ENCODE peak calls at places on chromosomes 1 and 21, in ten cellular contexts. One of them, this sample, is unnamed.

GRCh38 chr1:230056098-230056497 is 10.9 kb upstream of the GALNT2 start:
- DNase-seq in tibial nerve: no peak
- DNase-seq in brain microvascular endothelial cell: no peak
- DNase-seq in bronchial epithelial cell: no peak
- DNase-seq in transverse colon: no peak
- DNase-seq in breast epithelium: no peak
- DNase-seq in fibroblast of villous mesenchyme: no peak
- DNase-seq in cardiac fibroblast: no peak
- DNase-seq in HCT116: no peak
- DNase-seq in AG04450: no peak
- DNase-seq in this sample: no peak

GRCh38 chr1:184877992-184878391 is 96.3 kb downstream of the NIBAN1 start:
- DNase-seq in HCT116: no peak
- DNase-seq in bronchial epithelial cell: no peak
- DNase-seq in brain microvascular endothelial cell: no peak
- DNase-seq in AG04450: no peak
- DNase-seq in cardiac fibroblast: no peak
- DNase-seq in transverse colon: no peak
- DNase-seq in fibroblast of villous mesenchyme: no peak
- DNase-seq in tibial nerve: no peak
- DNase-seq in breast epithelium: no peak
- DNase-seq in this sample: no peak

GRCh38 chr1:187465441-187465840 is 636.7 kb downstream of the PLA2G4A start:
- DNase-seq in AG04450: no peak
- DNase-seq in transverse colon: peak; percentile 14
- DNase-seq in brain microvascular endothelial cell: no peak
- DNase-seq in fibroblast of villous mesenchyme: no peak
- DNase-seq in HCT116: no peak
- DNase-seq in breast epithelium: no peak
- DNase-seq in tibial nerve: no peak
- DNase-seq in bronchial epithelial cell: peak; percentile 1
- DNase-seq in cardiac fibroblast: no peak
- DNase-seq in this sample: no peak

GRCh38 chr1:41319803-41320711 is 41.2 kb upstream of the FOXO6 start:
- DNase-seq in bronchial epithelial cell: no peak
- DNase-seq in AG04450: no peak
- DNase-seq in brain microvascular endothelial cell: no peak
- DNase-seq in tibial nerve: no peak
- DNase-seq in transverse colon: no peak
- DNase-seq in cardiac fibroblast: no peak
- DNase-seq in HCT116: no peak
- DNase-seq in fibroblast of villous mesenchyme: no peak
- DNase-seq in breast epithelium: no peak
- DNase-seq in this sample: no peak

GRCh38 chr1:54053745-54054437 is 483 bp downstream of the TCEANC2 start:
- DNase-seq in cardiac fibroblast: peak; percentile 45
- DNase-seq in HCT116: no peak
- DNase-seq in transverse colon: no peak
- DNase-seq in tibial nerve: no peak
- DNase-seq in breast epithelium: no peak
- DNase-seq in bronchial epithelial cell: peak; percentile 20
- DNase-seq in fibroblast of villous mesenchyme: peak; percentile 43
- DNase-seq in AG04450: no peak
- DNase-seq in brain microvascular endothelial cell: no peak
- DNase-seq in this sample: no peak

GRCh38 chr1:15259608-15260007 is 12.6 kb downstream of the FHAD1 start:
- DNase-seq in cardiac fibroblast: no peak
- DNase-seq in breast epithelium: no peak
- DNase-seq in tibial nerve: no peak
- DNase-seq in brain microvascular endothelial cell: no peak
- DNase-seq in fibroblast of villous mesenchyme: no peak
- DNase-seq in HCT116: no peak
- DNase-seq in AG04450: no peak
- DNase-seq in transverse colon: no peak
- DNase-seq in bronchial epithelial cell: no peak
- DNase-seq in this sample: no peak

GRCh38 chr1:170765712-170766330 is 101.9 kb downstream of the PRRX1 start:
- DNase-seq in cardiac fibroblast: peak; percentile 72
- DNase-seq in AG04450: peak; percentile 8
- DNase-seq in tibial nerve: peak; percentile 11
- DNase-seq in fibroblast of villous mesenchyme: peak; percentile 64
- DNase-seq in bronchial epithelial cell: peak; percentile 34
- DNase-seq in transverse colon: no peak
- DNase-seq in breast epithelium: no peak
- DNase-seq in HCT116: peak; percentile 21
- DNase-seq in brain microvascular endothelial cell: peak; percentile 24
- DNase-seq in this sample: peak; percentile 17

GRCh38 chr1:28156821-28157220 is 19.7 kb downstream of the PTAFR start:
- DNase-seq in AG04450: no peak
- DNase-seq in cardiac fibroblast: peak; percentile 13
- DNase-seq in HCT116: no peak
- DNase-seq in fibroblast of villous mesenchyme: peak; percentile 40
- DNase-seq in tibial nerve: peak; percentile 32
- DNase-seq in brain microvascular endothelial cell: no peak
- DNase-seq in bronchial epithelial cell: no peak
- DNase-seq in breast epithelium: no peak
- DNase-seq in transverse colon: no peak
- DNase-seq in this sample: no peak

GRCh38 chr1:37797750-37798345 is 4.2 kb downstream of the MANEAL start:
- DNase-seq in tibial nerve: no peak
- DNase-seq in brain microvascular endothelial cell: peak; percentile 57
- DNase-seq in AG04450: peak; percentile 52
- DNase-seq in breast epithelium: no peak
- DNase-seq in transverse colon: no peak
- DNase-seq in bronchial epithelial cell: no peak
- DNase-seq in HCT116: no peak
- DNase-seq in cardiac fibroblast: peak; percentile 19
- DNase-seq in fibroblast of villous mesenchyme: peak; percentile 26
- DNase-seq in this sample: peak; percentile 46

GRCh38 chr1:28577738-28578536 is 14.1 kb upstream of the RAB42 start:
- DNase-seq in brain microvascular endothelial cell: no peak
- DNase-seq in fibroblast of villous mesenchyme: no peak
- DNase-seq in transverse colon: no peak
- DNase-seq in HCT116: no peak
- DNase-seq in tibial nerve: no peak
- DNase-seq in bronchial epithelial cell: no peak
- DNase-seq in breast epithelium: no peak
- DNase-seq in AG04450: no peak
- DNase-seq in cardiac fibroblast: no peak
- DNase-seq in this sample: no peak

GRCh38 chr1:172167801-172168596 is 252.5 kb upstream of the C1orf105 start:
- DNase-seq in transverse colon: no peak
- DNase-seq in fibroblast of villous mesenchyme: peak; percentile 56
- DNase-seq in brain microvascular endothelial cell: peak; percentile 42
- DNase-seq in tibial nerve: no peak
- DNase-seq in AG04450: no peak
- DNase-seq in breast epithelium: no peak
- DNase-seq in cardiac fibroblast: peak; percentile 94
- DNase-seq in HCT116: no peak
- DNase-seq in bronchial epithelial cell: peak; percentile 17
- DNase-seq in this sample: no peak

GRCh38 chr1:196148367-196148970 is 459.8 kb downstream of the KCNT2 start:
- DNase-seq in transverse colon: no peak
- DNase-seq in bronchial epithelial cell: peak; percentile 56
- DNase-seq in tibial nerve: no peak
- DNase-seq in fibroblast of villous mesenchyme: peak; percentile 28
- DNase-seq in HCT116: peak; percentile 22
- DNase-seq in breast epithelium: no peak
- DNase-seq in brain microvascular endothelial cell: no peak
- DNase-seq in AG04450: peak; percentile 15
- DNase-seq in cardiac fibroblast: peak; percentile 70
- DNase-seq in this sample: no peak

GRCh38 chr1:12087797-12088314 is 24.8 kb downstream of the TNFRSF8 start:
- DNase-seq in cardiac fibroblast: no peak
- DNase-seq in breast epithelium: no peak
- DNase-seq in fibroblast of villous mesenchyme: no peak
- DNase-seq in tibial nerve: no peak
- DNase-seq in AG04450: no peak
- DNase-seq in transverse colon: no peak
- DNase-seq in bronchial epithelial cell: no peak
- DNase-seq in HCT116: no peak
- DNase-seq in brain microvascular endothelial cell: no peak
- DNase-seq in this sample: no peak

GRCh38 chr1:21022279-21023040 is 154.2 kb downstream of the EIF4G3 start:
- DNase-seq in breast epithelium: no peak
- DNase-seq in transverse colon: peak; percentile 63
- DNase-seq in brain microvascular endothelial cell: peak; percentile 97
- DNase-seq in cardiac fibroblast: peak; percentile 97
- DNase-seq in bronchial epithelial cell: peak; percentile 99
- DNase-seq in fibroblast of villous mesenchyme: peak; percentile 99
- DNase-seq in HCT116: peak; percentile 95
- DNase-seq in tibial nerve: peak; percentile 54
- DNase-seq in AG04450: peak; percentile 94
- DNase-seq in this sample: peak; percentile 97

GRCh38 chr1:23590058-23590783 is 30.9 kb upstream of the ID3 start:
- DNase-seq in tibial nerve: no peak
- DNase-seq in breast epithelium: no peak
- DNase-seq in AG04450: no peak
- DNase-seq in cardiac fibroblast: no peak
- DNase-seq in fibroblast of villous mesenchyme: peak; percentile 70
- DNase-seq in brain microvascular endothelial cell: no peak
- DNase-seq in HCT116: no peak
- DNase-seq in transverse colon: no peak
- DNase-seq in bronchial epithelial cell: no peak
- DNase-seq in this sample: no peak

GRCh38 chr1:209557216-209557615 is 26.3 kb upstream of the CAMK1G start:
- DNase-seq in AG04450: no peak
- DNase-seq in bronchial epithelial cell: no peak
- DNase-seq in breast epithelium: no peak
- DNase-seq in HCT116: no peak
- DNase-seq in cardiac fibroblast: no peak
- DNase-seq in brain microvascular endothelial cell: no peak
- DNase-seq in transverse colon: no peak
- DNase-seq in fibroblast of villous mesenchyme: no peak
- DNase-seq in tibial nerve: no peak
- DNase-seq in this sample: no peak
- H3K4me3 ChIP-seq in AG04450: no peak overlapping the region
- H3K4me3 ChIP-seq in bronchial epithelial cell: no peak overlapping the region
- H3K4me3 ChIP-seq in breast epithelium: no peak overlapping the region
- H3K4me3 ChIP-seq in HCT116: no peak overlapping the region
- H3K4me3 ChIP-seq in cardiac fibroblast: no peak overlapping the region
- H3K4me3 ChIP-seq in brain microvascular endothelial cell: no peak overlapping the region
- H3K4me3 ChIP-seq in transverse colon: no peak overlapping the region
- H3K4me3 ChIP-seq in fibroblast of villous mesenchyme: no peak overlapping the region
- H3K4me3 ChIP-seq in tibial nerve: no peak overlapping the region
- H3K4me3 ChIP-seq in this sample: no peak overlapping the region

GRCh38 chr1:226441629-226442028 is 33.7 kb upstream of the PARP1 start:
- DNase-seq in cardiac fibroblast: no peak
- DNase-seq in brain microvascular endothelial cell: no peak
- DNase-seq in fibroblast of villous mesenchyme: no peak
- DNase-seq in tibial nerve: no peak
- DNase-seq in AG04450: no peak
- DNase-seq in bronchial epithelial cell: no peak
- DNase-seq in breast epithelium: no peak
- DNase-seq in transverse colon: no peak
- DNase-seq in HCT116: no peak
- DNase-seq in this sample: no peak

GRCh38 chr1:226440512-226440911 is 32.6 kb upstream of the PARP1 start:
- DNase-seq in breast epithelium: no peak
- DNase-seq in tibial nerve: no peak
- DNase-seq in HCT116: no peak
- DNase-seq in transverse colon: no peak
- DNase-seq in fibroblast of villous mesenchyme: no peak
- DNase-seq in brain microvascular endothelial cell: no peak
- DNase-seq in AG04450: no peak
- DNase-seq in cardiac fibroblast: no peak
- DNase-seq in bronchial epithelial cell: no peak
- DNase-seq in this sample: no peak

GRCh38 chr1:226436855-226437491 is 29.1 kb upstream of the PARP1 start:
- DNase-seq in bronchial epithelial cell: no peak
- DNase-seq in tibial nerve: no peak
- DNase-seq in fibroblast of villous mesenchyme: no peak
- DNase-seq in AG04450: no peak
- DNase-seq in breast epithelium: no peak
- DNase-seq in transverse colon: peak; percentile 13
- DNase-seq in HCT116: no peak
- DNase-seq in brain microvascular endothelial cell: no peak
- DNase-seq in cardiac fibroblast: no peak
- DNase-seq in this sample: no peak

GRCh38 chr1:226436472-226436854 is 28.6 kb upstream of the PARP1 start:
- DNase-seq in brain microvascular endothelial cell: no peak
- DNase-seq in tibial nerve: no peak
- DNase-seq in HCT116: no peak
- DNase-seq in fibroblast of villous mesenchyme: no peak
- DNase-seq in cardiac fibroblast: no peak
- DNase-seq in bronchial epithelial cell: no peak
- DNase-seq in AG04450: no peak
- DNase-seq in transverse colon: no peak
- DNase-seq in breast epithelium: no peak
- DNase-seq in this sample: no peak

GRCh38 chr1:226438007-226438406 is 30.1 kb upstream of the PARP1 start:
- DNase-seq in cardiac fibroblast: peak; percentile 25
- DNase-seq in tibial nerve: no peak
- DNase-seq in bronchial epithelial cell: peak; percentile 34
- DNase-seq in brain microvascular endothelial cell: no peak
- DNase-seq in HCT116: peak; percentile 32
- DNase-seq in AG04450: no peak
- DNase-seq in breast epithelium: no peak
- DNase-seq in fibroblast of villous mesenchyme: peak; percentile 8
- DNase-seq in transverse colon: no peak
- DNase-seq in this sample: no peak
- TF ChIP-seq CTCF in cardiac fibroblast: peak; percentile 14
- TF ChIP-seq CTCF in tibial nerve: no peak
- TF ChIP-seq CTCF in bronchial epithelial cell: peak; percentile 14
- TF ChIP-seq CTCF in brain microvascular endothelial cell: no peak
- TF ChIP-seq CTCF in HCT116: peak; percentile 6
- TF ChIP-seq CTCF in AG04450: no peak
- TF ChIP-seq CTCF in breast epithelium: no peak
- TF ChIP-seq CTCF in fibroblast of villous mesenchyme: peak; percentile 17
- TF ChIP-seq CTCF in transverse colon: no peak
- TF ChIP-seq CTCF in this sample: no peak

DNA sequence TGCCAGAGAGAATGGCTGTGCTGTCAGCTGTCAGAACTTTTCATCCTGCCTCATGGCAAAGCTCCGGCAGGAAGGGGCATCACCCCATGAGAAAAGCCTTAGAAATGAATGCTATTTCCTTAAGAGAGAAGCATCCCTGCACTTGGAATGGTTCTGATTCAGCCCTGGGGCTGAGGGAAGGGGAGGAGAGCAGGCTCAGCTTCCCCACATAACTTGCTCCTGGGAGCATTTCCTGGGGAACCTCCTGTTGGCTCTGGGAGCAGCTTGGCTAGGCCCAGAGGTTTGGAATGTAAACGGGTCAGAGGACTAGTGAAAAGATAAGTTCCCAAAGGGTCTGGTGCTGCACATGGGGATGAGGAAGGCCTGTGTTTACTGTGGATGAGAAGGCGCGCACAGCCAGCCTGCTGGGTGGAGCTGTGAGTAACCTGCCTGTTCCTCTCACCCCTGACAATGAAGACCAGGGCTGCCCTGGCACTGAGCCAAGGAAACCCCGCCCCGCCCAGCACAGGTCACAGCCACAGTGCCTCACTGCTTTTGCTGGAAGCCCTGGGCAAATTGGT is 5.0 kb downstream of the PRELP start:
- DNase-seq in fibroblast of villous mesenchyme: peak; percentile 94
- DNase-seq in transverse colon: peak; percentile 91
- DNase-seq in AG04450: peak; percentile 84
- DNase-seq in HCT116: peak; percentile 21
- DNase-seq in breast epithelium: peak; percentile 74
- DNase-seq in bronchial epithelial cell: peak; percentile 87
- DNase-seq in cardiac fibroblast: peak; percentile 97
- DNase-seq in tibial nerve: peak; percentile 75
- DNase-seq in brain microvascular endothelial cell: peak; percentile 40
- DNase-seq in this sample: peak; percentile 88
- H3K4me3 ChIP-seq in fibroblast of villous mesenchyme: no peak overlapping the region
- H3K4me3 ChIP-seq in transverse colon: no peak overlapping the region
- H3K4me3 ChIP-seq in AG04450: no peak overlapping the region
- H3K4me3 ChIP-seq in HCT116: no peak overlapping the region
- H3K4me3 ChIP-seq in breast epithelium: peak overlapping the region; percentile 53
- H3K4me3 ChIP-seq in bronchial epithelial cell: no peak overlapping the region
- H3K4me3 ChIP-seq in cardiac fibroblast: no peak overlapping the region
- H3K4me3 ChIP-seq in tibial nerve: peak overlapping the region; percentile 52
- H3K4me3 ChIP-seq in brain microvascular endothelial cell: no peak overlapping the region
- H3K4me3 ChIP-seq in this sample: peak overlapping the region; percentile 24

GRCh38 chr21:32359719-32360260 is 33.0 kb downstream of the URB1 start:
- DNase-seq in AG04450: no peak
- DNase-seq in tibial nerve: no peak
- DNase-seq in brain microvascular endothelial cell: no peak
- DNase-seq in cardiac fibroblast: no peak
- DNase-seq in breast epithelium: no peak
- DNase-seq in bronchial epithelial cell: no peak
- DNase-seq in fibroblast of villous mesenchyme: no peak
- DNase-seq in transverse colon: no peak
- DNase-seq in HCT116: peak; percentile 6
- DNase-seq in this sample: no peak
- TF ChIP-seq CTCF in AG04450: peak; percentile 31
- TF ChIP-seq CTCF in tibial nerve: no peak
- TF ChIP-seq CTCF in brain microvascular endothelial cell: peak; percentile 53
- TF ChIP-seq CTCF in cardiac fibroblast: peak; percentile 29
- TF ChIP-seq CTCF in breast epithelium: peak; percentile 10
- TF ChIP-seq CTCF in bronchial epithelial cell: peak; percentile 57
- TF ChIP-seq CTCF in fibroblast of villous mesenchyme: peak; percentile 37
- TF ChIP-seq CTCF in transverse colon: no peak
- TF ChIP-seq CTCF in HCT116: peak; percentile 6
- TF ChIP-seq CTCF in this sample: no peak